ENCODE peak calls at places on chromosome 19, in seven cellular contexts. One of them, this sample, is unnamed.
A peak's percentile ranks its signal among the peaks of the same experiment; 100 is the strongest.

GRCh38 chr19:28292822-28293500 is 920.0 kb downstream of the UQCRFS1 start:
- DNase-seq in pulmonary artery endothelial cell: no peak
- DNase-seq in activated naive CD4-positive, alpha-beta T cell treated with Interleukin-2 at 50 U/mL for 16 hours: no peak
- DNase-seq in AG04450: no peak
- DNase-seq in cardiac muscle cell: no peak
- DNase-seq in AG09309: no peak
- DNase-seq in GM23338: peak; percentile 72
- DNase-seq in this sample: no peak

GRCh38 chr19:1811942-1812425 is at the start of gene ATP8B3:
- DNase-seq in pulmonary artery endothelial cell: no peak
- DNase-seq in activated naive CD4-positive, alpha-beta T cell treated with Interleukin-2 at 50 U/mL for 16 hours: no peak
- DNase-seq in AG04450: no peak
- DNase-seq in cardiac muscle cell: no peak
- DNase-seq in AG09309: no peak
- DNase-seq in GM23338: peak; percentile 61
- DNase-seq in this sample: no peak

GRCh38 chr19:56177564-56178243 is 1.9 kb downstream of the GALP start:
- DNase-seq in pulmonary artery endothelial cell: no peak
- DNase-seq in activated naive CD4-positive, alpha-beta T cell treated with Interleukin-2 at 50 U/mL for 16 hours: no peak
- DNase-seq in AG04450: no peak
- DNase-seq in cardiac muscle cell: no peak
- DNase-seq in AG09309: no peak
- DNase-seq in GM23338: no peak
- DNase-seq in this sample: no peak

GRCh38 chr19:45528744-45529453 is 21.6 kb downstream of the VASP start:
- DNase-seq in pulmonary artery endothelial cell: no peak
- DNase-seq in activated naive CD4-positive, alpha-beta T cell treated with Interleukin-2 at 50 U/mL for 16 hours: no peak
- DNase-seq in AG04450: no peak
- DNase-seq in cardiac muscle cell: peak; percentile 43
- DNase-seq in AG09309: no peak
- DNase-seq in GM23338: peak; percentile 97
- DNase-seq in this sample: no peak

GRCh38 chr19:19324059-19324755 is 3.6 kb downstream of the MAU2 start:
- DNase-seq in pulmonary artery endothelial cell: no peak
- DNase-seq in activated naive CD4-positive, alpha-beta T cell treated with Interleukin-2 at 50 U/mL for 16 hours: no peak
- DNase-seq in AG04450: no peak
- DNase-seq in cardiac muscle cell: no peak
- DNase-seq in AG09309: no peak
- DNase-seq in GM23338: no peak
- DNase-seq in this sample: no peak

GRCh38 chr19:33373701-33374405 is at the start of gene CEBPG:
- DNase-seq in pulmonary artery endothelial cell: no peak
- DNase-seq in activated naive CD4-positive, alpha-beta T cell treated with Interleukin-2 at 50 U/mL for 16 hours: peak; percentile 71
- DNase-seq in AG04450: no peak
- DNase-seq in cardiac muscle cell: peak; percentile 73
- DNase-seq in AG09309: no peak
- DNase-seq in GM23338: peak; percentile 63
- DNase-seq in this sample: peak; percentile 8

GRCh38 chr19:18435848-18436631 is 1.9 kb downstream of the ISYNA1 start:
- DNase-seq in pulmonary artery endothelial cell: no peak
- DNase-seq in activated naive CD4-positive, alpha-beta T cell treated with Interleukin-2 at 50 U/mL for 16 hours: no peak
- DNase-seq in AG04450: no peak
- DNase-seq in cardiac muscle cell: no peak
- DNase-seq in AG09309: no peak
- DNase-seq in GM23338: no peak
- DNase-seq in this sample: no peak

GRCh38 chr19:8069116-8069973 is 16.8 kb downstream of the CCL25 start:
- DNase-seq in pulmonary artery endothelial cell: no peak
- DNase-seq in activated naive CD4-positive, alpha-beta T cell treated with Interleukin-2 at 50 U/mL for 16 hours: no peak
- DNase-seq in AG04450: no peak
- DNase-seq in cardiac muscle cell: no peak
- DNase-seq in AG09309: no peak
- DNase-seq in GM23338: peak; percentile 90
- DNase-seq in this sample: no peak

GRCh38 chr19:48798937-48799336 is 11.9 kb downstream of the BCAT2 start:
- DNase-seq in pulmonary artery endothelial cell: no peak
- DNase-seq in activated naive CD4-positive, alpha-beta T cell treated with Interleukin-2 at 50 U/mL for 16 hours: no peak
- DNase-seq in AG04450: no peak
- DNase-seq in cardiac muscle cell: no peak
- DNase-seq in AG09309: no peak
- DNase-seq in GM23338: peak; percentile 77
- DNase-seq in this sample: no peak

GRCh38 chr19:45327404-45328143 is 4.9 kb upstream of the CKM start:
- DNase-seq in pulmonary artery endothelial cell: no peak
- DNase-seq in activated naive CD4-positive, alpha-beta T cell treated with Interleukin-2 at 50 U/mL for 16 hours: no peak
- DNase-seq in AG04450: no peak
- DNase-seq in cardiac muscle cell: no peak
- DNase-seq in AG09309: no peak
- DNase-seq in GM23338: no peak
- DNase-seq in this sample: no peak

GRCh38 chr19:42261763-42262162 is 6.8 kb upstream of the ERF start:
- DNase-seq in pulmonary artery endothelial cell: no peak
- DNase-seq in activated naive CD4-positive, alpha-beta T cell treated with Interleukin-2 at 50 U/mL for 16 hours: no peak
- DNase-seq in AG04450: no peak
- DNase-seq in cardiac muscle cell: no peak
- DNase-seq in AG09309: no peak
- DNase-seq in GM23338: no peak
- DNase-seq in this sample: no peak

This sample was measured in HAP-1.